ENCODE peak calls at places on chromosomes 2 and 18, in ten cellular contexts. One of them, this sample, is unnamed.

GRCh38 chr2:85712261-85712660 is 18.1 kb downstream of the GNLY start:
- DNase-seq in neural crest cell: no peak
- DNase-seq in H1: no peak
- DNase-seq in H9: no peak
- DNase-seq in D721Med: no peak
- DNase-seq in cardiac fibroblast: no peak
- DNase-seq in stomach: no peak
- DNase-seq in Caco-2: no peak
- DNase-seq in DND-41: no peak
- DNase-seq in psoas muscle: no peak
- DNase-seq in this sample: no peak

GRCh38 chr18:36504928-36505327 is 207.4 kb downstream of the FHOD3 start:
- DNase-seq in neural crest cell: no peak
- DNase-seq in H1: no peak
- DNase-seq in H9: no peak
- DNase-seq in D721Med: no peak
- DNase-seq in cardiac fibroblast: no peak
- DNase-seq in stomach: no peak
- DNase-seq in Caco-2: no peak
- DNase-seq in DND-41: no peak
- DNase-seq in psoas muscle: no peak
- DNase-seq in this sample: no peak

GRCh38 chr2:189927823-189928222 is 134.7 kb downstream of the MSTN start:
- DNase-seq in neural crest cell: no peak
- DNase-seq in H1: no peak
- DNase-seq in H9: no peak
- DNase-seq in D721Med: no peak
- DNase-seq in cardiac fibroblast: peak; percentile 38
- DNase-seq in stomach: no peak
- DNase-seq in Caco-2: no peak
- DNase-seq in DND-41: no peak
- DNase-seq in psoas muscle: no peak
- DNase-seq in this sample: no peak

GRCh38 chr2:136844546-136844945 is 79.2 kb downstream of the THSD7B start:
- DNase-seq in neural crest cell: no peak
- DNase-seq in H1: no peak
- DNase-seq in H9: no peak
- DNase-seq in D721Med: no peak
- DNase-seq in cardiac fibroblast: no peak
- DNase-seq in stomach: no peak
- DNase-seq in Caco-2: no peak
- DNase-seq in DND-41: peak; percentile 11
- DNase-seq in psoas muscle: no peak
- DNase-seq in this sample: no peak

GRCh38 chr2:119338826-119339561 is 27.6 kb downstream of the C2orf76 start:
- DNase-seq in neural crest cell: no peak
- DNase-seq in H1: no peak
- DNase-seq in H9: no peak
- DNase-seq in D721Med: no peak
- DNase-seq in cardiac fibroblast: no peak
- DNase-seq in stomach: no peak
- DNase-seq in Caco-2: no peak
- DNase-seq in DND-41: peak; percentile 81
- DNase-seq in psoas muscle: no peak
- DNase-seq in this sample: no peak

GRCh38 chr2:18169121-18169786 is 290.8 kb downstream of the KCNS3 start:
- DNase-seq in neural crest cell: no peak
- DNase-seq in H1: no peak
- DNase-seq in H9: no peak
- DNase-seq in D721Med: no peak
- DNase-seq in cardiac fibroblast: no peak
- DNase-seq in stomach: no peak
- DNase-seq in Caco-2: no peak
- DNase-seq in DND-41: no peak
- DNase-seq in psoas muscle: no peak
- DNase-seq in this sample: no peak

GRCh38 chr2:23621616-23622015 is 236.6 kb downstream of the KLHL29 start:
- DNase-seq in neural crest cell: no peak
- DNase-seq in H1: no peak
- DNase-seq in H9: no peak
- DNase-seq in D721Med: no peak
- DNase-seq in cardiac fibroblast: no peak
- DNase-seq in stomach: no peak
- DNase-seq in Caco-2: no peak
- DNase-seq in DND-41: no peak
- DNase-seq in psoas muscle: no peak
- DNase-seq in this sample: no peak

GRCh38 chr2:211837706-211838105 is 700.9 kb downstream of the ERBB4 start:
- DNase-seq in neural crest cell: no peak
- DNase-seq in H1: no peak
- DNase-seq in H9: no peak
- DNase-seq in D721Med: no peak
- DNase-seq in cardiac fibroblast: no peak
- DNase-seq in stomach: no peak
- DNase-seq in Caco-2: no peak
- DNase-seq in DND-41: no peak
- DNase-seq in psoas muscle: no peak
- DNase-seq in this sample: no peak

GRCh38 chr2:149645391-149645790 is 57.8 kb upstream of the MMADHC start:
- DNase-seq in neural crest cell: no peak
- DNase-seq in H1: no peak
- DNase-seq in H9: no peak
- DNase-seq in D721Med: no peak
- DNase-seq in cardiac fibroblast: peak; percentile 44
- DNase-seq in stomach: no peak
- DNase-seq in Caco-2: no peak
- DNase-seq in DND-41: no peak
- DNase-seq in psoas muscle: no peak
- DNase-seq in this sample: no peak
- TF ChIP-seq CTCF in neural crest cell: peak; percentile 18
- TF ChIP-seq CTCF in H1: no peak
- TF ChIP-seq CTCF in H9: no peak
- TF ChIP-seq CTCF in D721Med: no peak
- TF ChIP-seq CTCF in cardiac fibroblast: peak; percentile 26
- TF ChIP-seq CTCF in stomach: no peak
- TF ChIP-seq CTCF in Caco-2: no peak
- TF ChIP-seq CTCF in DND-41: no peak
- TF ChIP-seq CTCF in psoas muscle: no peak
- TF ChIP-seq CTCF in this sample: no peak

GRCh38 chr2:199607914-199608313 is 150.2 kb upstream of the SATB2 start:
- DNase-seq in neural crest cell: no peak
- DNase-seq in H1: no peak
- DNase-seq in H9: no peak
- DNase-seq in D721Med: no peak
- DNase-seq in cardiac fibroblast: no peak
- DNase-seq in stomach: no peak
- DNase-seq in Caco-2: no peak
- DNase-seq in DND-41: no peak
- DNase-seq in psoas muscle: no peak
- DNase-seq in this sample: no peak

GRCh38 chr2:199602896-199603482 is 145.2 kb upstream of the SATB2 start:
- DNase-seq in neural crest cell: no peak
- DNase-seq in H1: no peak
- DNase-seq in H9: no peak
- DNase-seq in D721Med: no peak
- DNase-seq in cardiac fibroblast: no peak
- DNase-seq in stomach: no peak
- DNase-seq in Caco-2: no peak
- DNase-seq in DND-41: no peak
- DNase-seq in psoas muscle: no peak
- DNase-seq in this sample: no peak

GRCh38 chr2:199603748-199604291 is 146.1 kb upstream of the SATB2 start:
- DNase-seq in neural crest cell: no peak
- DNase-seq in H1: peak; percentile 60
- DNase-seq in H9: peak; percentile 38
- DNase-seq in D721Med: no peak
- DNase-seq in cardiac fibroblast: no peak
- DNase-seq in stomach: no peak
- DNase-seq in Caco-2: no peak
- DNase-seq in DND-41: no peak
- DNase-seq in psoas muscle: no peak
- DNase-seq in this sample: peak; percentile 32

GRCh38 chr2:199606193-199606780 is 148.5 kb upstream of the SATB2 start:
- DNase-seq in neural crest cell: no peak
- DNase-seq in H1: no peak
- DNase-seq in H9: no peak
- DNase-seq in D721Med: peak; percentile 41
- DNase-seq in cardiac fibroblast: no peak
- DNase-seq in stomach: no peak
- DNase-seq in Caco-2: no peak
- DNase-seq in DND-41: no peak
- DNase-seq in psoas muscle: no peak
- DNase-seq in this sample: no peak

GRCh38 chr2:199602271-199602895 is 144.6 kb upstream of the SATB2 start:
- DNase-seq in neural crest cell: no peak
- DNase-seq in H1: no peak
- DNase-seq in H9: peak; percentile 62
- DNase-seq in D721Med: no peak
- DNase-seq in cardiac fibroblast: no peak
- DNase-seq in stomach: no peak
- DNase-seq in Caco-2: peak; percentile 58
- DNase-seq in DND-41: peak; percentile 4
- DNase-seq in psoas muscle: no peak
- DNase-seq in this sample: peak; percentile 24
- TF ChIP-seq CTCF in neural crest cell: peak; percentile 24
- TF ChIP-seq CTCF in H1: peak; percentile 56
- TF ChIP-seq CTCF in H9: peak; percentile 52
- TF ChIP-seq CTCF in D721Med: peak; percentile 32
- TF ChIP-seq CTCF in cardiac fibroblast: no peak
- TF ChIP-seq CTCF in stomach: no peak
- TF ChIP-seq CTCF in Caco-2: peak; percentile 35
- TF ChIP-seq CTCF in DND-41: peak; percentile 32
- TF ChIP-seq CTCF in psoas muscle: no peak
- TF ChIP-seq CTCF in this sample: no peak

GRCh38 chr2:197148401-197148800 is 162.2 kb downstream of the ANKRD44 start:
- DNase-seq in neural crest cell: no peak
- DNase-seq in H1: no peak
- DNase-seq in H9: no peak
- DNase-seq in D721Med: no peak
- DNase-seq in cardiac fibroblast: no peak
- DNase-seq in stomach: no peak
- DNase-seq in Caco-2: no peak
- DNase-seq in DND-41: no peak
- DNase-seq in psoas muscle: no peak
- DNase-seq in this sample: no peak

GRCh38 chr2:197158138-197158537 is 152.4 kb downstream of the ANKRD44 start:
- DNase-seq in neural crest cell: no peak
- DNase-seq in H1: no peak
- DNase-seq in H9: no peak
- DNase-seq in D721Med: no peak
- DNase-seq in cardiac fibroblast: no peak
- DNase-seq in stomach: no peak
- DNase-seq in Caco-2: no peak
- DNase-seq in DND-41: no peak
- DNase-seq in psoas muscle: no peak
- DNase-seq in this sample: no peak

GRCh38 chr2:197147942-197148341 is 162.6 kb downstream of the ANKRD44 start:
- DNase-seq in neural crest cell: no peak
- DNase-seq in H1: no peak
- DNase-seq in H9: no peak
- DNase-seq in D721Med: no peak
- DNase-seq in cardiac fibroblast: no peak
- DNase-seq in stomach: no peak
- DNase-seq in Caco-2: no peak
- DNase-seq in DND-41: no peak
- DNase-seq in psoas muscle: no peak
- DNase-seq in this sample: no peak

GRCh38 chr2:197149546-197149945 is 161.0 kb downstream of the ANKRD44 start:
- DNase-seq in neural crest cell: no peak
- DNase-seq in H1: no peak
- DNase-seq in H9: no peak
- DNase-seq in D721Med: no peak
- DNase-seq in cardiac fibroblast: no peak
- DNase-seq in stomach: no peak
- DNase-seq in Caco-2: no peak
- DNase-seq in DND-41: no peak
- DNase-seq in psoas muscle: no peak
- DNase-seq in this sample: no peak

DNA sequence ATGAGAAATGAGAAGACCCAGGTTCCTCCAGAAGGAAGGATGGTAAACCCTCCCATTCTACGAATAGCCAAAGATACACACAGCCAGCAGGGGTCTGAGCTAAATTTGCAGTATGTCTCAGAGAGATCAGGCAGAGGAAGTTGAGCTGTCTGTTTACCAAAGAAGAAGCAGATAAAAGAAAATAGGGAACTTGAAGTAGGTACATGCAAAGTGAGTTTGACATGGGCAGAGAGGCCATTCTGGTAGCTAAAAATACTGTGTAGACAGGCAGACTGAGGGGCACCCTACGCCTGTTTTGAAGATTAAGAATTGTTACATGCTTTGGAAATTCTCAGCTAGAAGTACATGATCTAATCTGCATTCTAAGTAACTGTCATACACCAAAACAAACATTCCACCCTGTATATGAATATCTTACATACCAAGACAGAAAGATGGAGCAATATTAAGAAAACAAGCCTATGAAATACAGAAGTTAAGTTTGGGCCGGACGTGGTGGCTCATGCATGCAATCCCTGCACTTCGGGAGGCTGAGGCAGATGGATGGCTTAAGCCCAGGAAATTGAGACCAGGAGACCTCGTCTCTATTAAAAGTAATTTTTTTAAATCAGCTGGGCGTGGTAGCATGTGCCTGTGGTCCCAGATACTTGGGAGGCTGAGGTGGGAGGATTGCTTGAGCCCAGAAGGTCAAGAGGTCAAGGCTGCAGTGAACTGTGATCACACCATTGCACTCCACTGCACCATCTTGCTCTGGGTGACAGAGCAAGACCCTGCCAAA is 157.9 kb downstream of the ANKRD44 start:
- DNase-seq in neural crest cell: no peak
- DNase-seq in H1: no peak
- DNase-seq in H9: no peak
- DNase-seq in D721Med: no peak
- DNase-seq in cardiac fibroblast: peak; percentile 55
- DNase-seq in stomach: no peak
- DNase-seq in Caco-2: no peak
- DNase-seq in DND-41: no peak
- DNase-seq in psoas muscle: no peak
- DNase-seq in this sample: no peak
- TF ChIP-seq CTCF in neural crest cell: no peak
- TF ChIP-seq CTCF in H1: no peak
- TF ChIP-seq CTCF in H9: no peak
- TF ChIP-seq CTCF in D721Med: no peak
- TF ChIP-seq CTCF in cardiac fibroblast: peak; percentile 32
- TF ChIP-seq CTCF in stomach: no peak
- TF ChIP-seq CTCF in Caco-2: no peak
- TF ChIP-seq CTCF in DND-41: peak; percentile 21
- TF ChIP-seq CTCF in psoas muscle: no peak
- TF ChIP-seq CTCF in this sample: no peak

GRCh38 chr2:127700527-127701192 is 637 bp upstream of the SFT2D3 start:
- DNase-seq in neural crest cell: no peak
- DNase-seq in H1: peak; percentile 76
- DNase-seq in H9: peak; percentile 90
- DNase-seq in D721Med: no peak
- DNase-seq in cardiac fibroblast: no peak
- DNase-seq in stomach: peak; percentile 64
- DNase-seq in Caco-2: peak; percentile 98
- DNase-seq in DND-41: no peak
- DNase-seq in psoas muscle: peak; percentile 85
- DNase-seq in this sample: peak; percentile 62

GRCh38 chr2:127701193-127701650 is at the start of gene SFT2D3:
- DNase-seq in neural crest cell: peak; percentile 80
- DNase-seq in H1: peak; percentile 91
- DNase-seq in H9: peak; percentile 97
- DNase-seq in D721Med: peak; percentile 92
- DNase-seq in cardiac fibroblast: peak; percentile 93
- DNase-seq in stomach: peak; percentile 93
- DNase-seq in Caco-2: peak; percentile 95
- DNase-seq in DND-41: peak; percentile 93
- DNase-seq in psoas muscle: peak; percentile 92
- DNase-seq in this sample: peak; percentile 93

GRCh38 chr2:127697482-127698180 is 3.7 kb upstream of the SFT2D3 start:
- DNase-seq in neural crest cell: no peak
- DNase-seq in H1: no peak
- DNase-seq in H9: no peak
- DNase-seq in D721Med: no peak
- DNase-seq in cardiac fibroblast: no peak
- DNase-seq in stomach: no peak
- DNase-seq in Caco-2: no peak
- DNase-seq in DND-41: no peak
- DNase-seq in psoas muscle: no peak
- DNase-seq in this sample: no peak

GRCh38 chr2:127695491-127696472 is 5.5 kb upstream of the SFT2D3 start:
- DNase-seq in neural crest cell: peak; percentile 50
- DNase-seq in H1: peak; percentile 82
- DNase-seq in H9: peak; percentile 79
- DNase-seq in D721Med: no peak
- DNase-seq in cardiac fibroblast: peak; percentile 61
- DNase-seq in stomach: peak; percentile 48
- DNase-seq in Caco-2: no peak
- DNase-seq in DND-41: no peak
- DNase-seq in psoas muscle: peak; percentile 70
- DNase-seq in this sample: peak; percentile 54

GRCh38 chr2:127698553-127699355 is 2.5 kb upstream of the SFT2D3 start:
- DNase-seq in neural crest cell: no peak
- DNase-seq in H1: no peak
- DNase-seq in H9: no peak
- DNase-seq in D721Med: no peak
- DNase-seq in cardiac fibroblast: no peak
- DNase-seq in stomach: no peak
- DNase-seq in Caco-2: no peak
- DNase-seq in DND-41: no peak
- DNase-seq in psoas muscle: no peak
- DNase-seq in this sample: no peak
- TF ChIP-seq CTCF in neural crest cell: no peak
- TF ChIP-seq CTCF in H1: no peak
- TF ChIP-seq CTCF in H9: no peak
- TF ChIP-seq CTCF in D721Med: no peak
- TF ChIP-seq CTCF in cardiac fibroblast: no peak
- TF ChIP-seq CTCF in stomach: no peak
- TF ChIP-seq CTCF in Caco-2: no peak
- TF ChIP-seq CTCF in DND-41: no peak
- TF ChIP-seq CTCF in psoas muscle: no peak
- TF ChIP-seq CTCF in this sample: no peak

This sample was measured in glutamatergic neuron.